ENCODE peak calls at places on chromosomes 2 and 18, in five cellular contexts. X is BJ, H is AG09309, C is lower leg skin, S is fibroblast of mammary gland. B is an unnamed sample.

GRCh38 chr2:191631754-191632153 is 46.2 kb upstream of the NABP1 start:
- DNase-seq in X (peak), S (peak), C (no peak), H (no peak), B (no peak)

GRCh38 chr2:64274399-64275173 is 130.4 kb upstream of the PELI1 start:
- DNase-seq in H (no peak), X (no peak), C (no peak), S (no peak), B (no peak)

GRCh38 chr2:224882291-224883171 is 159.7 kb downstream of the DOCK10 start:
- DNase-seq in S (peak), C (no peak), H (peak), X (peak), B (peak)

GRCh38 chr2:112075490-112076260 is 20.6 kb downstream of the TMEM87B start:
- DNase-seq in H (no peak), X (no peak), C (no peak), S (no peak), B (no peak)

GRCh38 chr2:103005386-103005785 is 243.6 kb downstream of the TMEM182 start:
- DNase-seq in S (no peak), H (no peak), C (no peak), X (no peak), B (no peak)

GRCh38 chr18:59681521-59682004 is 15.7 kb downstream of the CCBE1 start:
- DNase-seq in X (no peak), S (no peak), C (no peak), H (no peak), B (no peak)

GRCh38 chr2:52467189-52467588 is 1300.4 kb upstream of the CHAC2 start:
- DNase-seq in C (no peak), X (no peak), H (no peak), S (no peak), B (no peak)

GRCh38 chr18:32735781-32736180 is 37.0 kb downstream of the KLHL14 start:
- DNase-seq in H (no peak), C (no peak), X (no peak), S (peak), B (no peak)

GRCh38 chr18:22670914-22671313 is 253.2 kb upstream of the CTAGE1 start:
- DNase-seq in X (no peak), C (no peak), S (no peak), H (no peak), B (no peak)

GRCh38 chr2:217759991-217760390 is 242.8 kb downstream of the TNS1 start:
- DNase-seq in S (no peak), C (no peak), X (no peak), H (no peak), B (no peak)

GRCh38 chr2:217756375-217757107 is 246.3 kb downstream of the TNS1 start:
- DNase-seq in H (no peak), X (no peak), S (peak), C (peak), B (no peak)

GRCh38 chr2:217755027-217755756 is 247.6 kb downstream of the TNS1 start:
- DNase-seq in S (no peak), X (no peak), H (no peak), C (no peak), B (no peak)

GRCh38 chr2:217753460-217754200 is 249.2 kb downstream of the TNS1 start:
- DNase-seq in X (peak), C (no peak), H (no peak), S (no peak), B (no peak)

DNA sequence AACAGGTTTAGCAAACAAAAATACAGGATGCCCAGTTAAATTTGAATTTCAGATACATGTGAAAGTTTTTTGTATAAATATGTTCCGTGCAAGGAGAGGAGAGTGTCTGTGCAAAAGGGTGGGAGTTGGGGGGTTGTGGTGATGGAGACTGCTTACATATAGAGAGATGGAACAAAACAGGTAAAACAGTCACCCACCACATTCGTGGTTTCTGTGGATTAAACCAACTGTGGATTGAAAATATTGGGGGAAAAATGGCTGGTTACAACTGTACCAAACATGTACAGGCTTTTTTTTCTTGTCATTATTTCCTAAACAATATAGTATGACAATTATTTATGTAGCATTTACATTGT is 245.7 kb downstream of the TNS1 start:
- DNase-seq in X (no peak), H (no peak), C (no peak), S (no peak), B (no peak)
- TF ChIP-seq CTCF in X (no peak), H (no peak), C (no peak), S (no peak), B (no peak)

GRCh38 chr2:231684314-231685223 is 23.8 kb upstream of the PTMA start:
- DNase-seq in H (no peak), X (no peak), C (no peak), S (no peak), B (no peak)

GRCh38 chr2:231680992-231681852 is 27.1 kb upstream of the PTMA start:
- DNase-seq in H (no peak), C (peak), S (peak), X (no peak), B (no peak)

GRCh38 chr2:231682546-231683291 is 25.6 kb upstream of the PTMA start:
- DNase-seq in S (no peak), C (no peak), H (no peak), X (no peak), B (no peak)

GRCh38 chr2:231683907-231684306 is 24.4 kb upstream of the PTMA start:
- DNase-seq in H (no peak), S (no peak), X (no peak), C (no peak), B (no peak)

GRCh38 chr2:231683292-231683898 is 24.9 kb upstream of the PTMA start:
- DNase-seq in X (no peak), S (no peak), H (no peak), C (no peak), B (no peak)
- H3K4me3 ChIP-seq in X (no peak), S (no peak), H (no peak), C (no peak), B (no peak)

GRCh38 chr2:230097841-230098240 is 29.1 kb upstream of the SLC16A14 start:
- DNase-seq in S (no peak), X (no peak), H (no peak), C (no peak), B (no peak)
- TF ChIP-seq CTCF in S (no peak), X (no peak), H (no peak), C (no peak), B (no peak)

GRCh38 chr18:76530391-76530790 is 35.3 kb upstream of the ZNF516 start:
- DNase-seq in H (no peak), X (no peak), C (peak), S (no peak), B (no peak)

GRCh38 chr18:76530846-76531245 is 35.8 kb upstream of the ZNF516 start:
- DNase-seq in C (peak), X (no peak), S (no peak), H (no peak), B (no peak)

GRCh38 chr18:76528477-76529432 is 33.7 kb upstream of the ZNF516 start:
- DNase-seq in C (peak), X (no peak), H (no peak), S (peak), B (peak)

GRCh38 chr18:76532875-76533274 is 37.8 kb upstream of the ZNF516 start:
- DNase-seq in C (no peak), H (no peak), X (no peak), S (no peak), B (no peak)

GRCh38 chr18:76529433-76529811 is 34.4 kb upstream of the ZNF516 start:
- DNase-seq in C (peak), H (no peak), X (no peak), S (no peak), B (no peak)
- H3K4me3 ChIP-seq in C (no peak), H (no peak), X (peak), S (peak), B (peak)

B was measured in HFF-Myc.